ENCODE peak calls at places on chromosomes 5 and 9, in nine cellular contexts. M is fibroblast of lung, Z is psoas muscle, S is tibial artery, I is neural progenitor cell, K is SK-N-SH, X is mesenchymal stem cell, D is astrocyte of the spinal cord, J is fibroblast of mammary gland. W is an unnamed sample.

GRCh38 chr5:72487151-72487550 is 20.1 kb downstream of the ZNF366 start:
- DNase-seq in M (no peak), X (no peak), I (no peak), D (no peak), K (no peak), J (no peak), Z (no peak), S (no peak), W (no peak)

GRCh38 chr9:33227741-33228140 is 12.2 kb upstream of the SPINK4 start:
- DNase-seq in K (no peak), J (no peak), X (no peak), M (no peak), Z (no peak), I (no peak), D (no peak), S (no peak), W (no peak)

GRCh38 chr5:58274199-58274598 is 185.7 kb downstream of the PLK2 start:
- DNase-seq in J (no peak), S (no peak), X (no peak), K (no peak), M (no peak), D (no peak), Z (no peak), I (no peak), W (no peak)

GRCh38 chr5:153629027-153629426 is 138.6 kb downstream of the GRIA1 start:
- DNase-seq in D (peak), S (peak), Z (no peak), M (peak), J (peak), K (peak), I (peak), X (peak), W (peak)

GRCh38 chr5:95816803-95817202 is 5.7 kb downstream of the GLRX start:
- DNase-seq in D (no peak), I (no peak), X (no peak), K (no peak), S (no peak), Z (no peak), J (no peak), M (no peak), W (no peak)

GRCh38 chr9:105026451-105026850 is 98.5 kb upstream of the ABCA1 start:
- DNase-seq in M (peak), I (no peak), K (no peak), Z (no peak), X (no peak), D (peak), S (no peak), J (peak), W (no peak)

GRCh38 chr5:92559743-92560142 is 1021.3 kb downstream of the NR2F1-AS1 start:
- DNase-seq in M (peak), S (no peak), Z (no peak), J (peak), X (peak), I (no peak), D (peak), K (no peak), W (no peak)

GRCh38 chr9:84325347-84325982 is 15.1 kb downstream of the SLC28A3 start:
- DNase-seq in X (no peak), D (no peak), Z (no peak), J (peak), M (peak), K (no peak), I (no peak), S (no peak), W (no peak)

GRCh38 chr9:121945849-121946248 is 147.3 kb downstream of the TTLL11 start:
- DNase-seq in S (no peak), X (no peak), Z (no peak), J (peak), K (no peak), M (peak), I (no peak), D (peak), W (no peak)

GRCh38 chr5:72166070-72166979 is 59.0 kb downstream of the MAP1B start:
- DNase-seq in D (peak), Z (peak), K (peak), S (peak), I (peak), J (peak), M (peak), X (no peak), W (peak)

GRCh38 chr5:30325795-30326194 is 867.7 kb upstream of the CDH6 start:
- DNase-seq in M (no peak), X (no peak), J (no peak), Z (no peak), S (no peak), I (no peak), K (no peak), D (no peak), W (no peak)

GRCh38 chr5:132896685-132897084 is 23.2 kb downstream of the LEAP2 start:
- DNase-seq in M (no peak), S (no peak), K (no peak), Z (no peak), J (no peak), I (no peak), X (no peak), D (no peak), W (no peak)

GRCh38 chr5:111415053-111415452 is 97.3 kb downstream of the STARD4 start:
- DNase-seq in X (no peak), S (no peak), Z (no peak), J (no peak), D (no peak), I (no peak), K (no peak), M (no peak), W (no peak)

GRCh38 chr5:61817472-61818326 is 485.6 kb downstream of the ZSWIM6 start:
- DNase-seq in K (peak), Z (no peak), I (peak), M (peak), X (peak), J (peak), D (peak), S (peak), W (peak)

GRCh38 chr5:36576721-36577120 is 29.7 kb upstream of the SLC1A3 start:
- DNase-seq in M (no peak), S (no peak), D (peak), J (no peak), X (no peak), Z (no peak), I (no peak), K (no peak), W (no peak)

GRCh38 chr5:173757817-173758216 is 130.3 kb upstream of the CPEB4 start:
- DNase-seq in K (peak), S (no peak), X (no peak), I (no peak), J (no peak), Z (no peak), M (no peak), D (no peak), W (no peak)

GRCh38 chr9:124212381-124213050 is 45.2 kb upstream of the NEK6 start:
- DNase-seq in K (no peak), D (peak), X (peak), I (no peak), M (peak), S (no peak), J (peak), Z (no peak), W (peak)

GRCh38 chr9:131296452-131296851 is 6.9 kb downstream of the PLPP7 start:
- DNase-seq in S (no peak), I (no peak), M (no peak), X (no peak), J (no peak), Z (no peak), D (no peak), K (no peak), W (no peak)

GRCh38 chr9:134375430-134376385 is 49.5 kb downstream of the RXRA start:
- DNase-seq in Z (peak), S (peak), J (peak), I (peak), M (peak), D (peak), K (peak), X (peak), W (peak)

GRCh38 chr5:31232273-31232888 is 38.9 kb downstream of the CDH6 start:
- DNase-seq in J (peak), K (peak), I (peak), M (peak), Z (no peak), X (peak), S (peak), D (peak), W (peak)

GRCh38 chr5:62263401-62263800 is 42.6 kb upstream of the KIF2A start:
- DNase-seq in D (no peak), I (no peak), Z (no peak), S (no peak), K (no peak), X (no peak), J (no peak), M (no peak), W (no peak)

GRCh38 chr9:72577212-72577753 is 55.9 kb downstream of the TMC1 start:
- DNase-seq in J (peak), S (peak), Z (no peak), M (peak), I (no peak), K (no peak), D (peak), X (peak), W (no peak)

GRCh38 chr5:9268226-9268625 is 277.6 kb downstream of the SEMA5A start:
- DNase-seq in S (no peak), X (no peak), M (no peak), D (no peak), I (no peak), Z (no peak), J (no peak), K (no peak), W (no peak)

GRCh38 chr5:151155149-151155776 is 2.3 kb downstream of the ANXA6 start:
- DNase-seq in Z (no peak), J (peak), X (no peak), M (peak), S (no peak), K (no peak), D (no peak), I (no peak), W (no peak)

GRCh38 chr9:3768698-3769458 is 243.1 kb upstream of the RFX3 start:
- DNase-seq in D (peak), Z (no peak), I (no peak), S (peak), X (peak), J (peak), M (no peak), K (no peak), W (no peak)

GRCh38 chr9:80707120-80707519 is 982.2 kb downstream of the TLE1 start:
- DNase-seq in D (peak), J (peak), M (peak), Z (no peak), X (no peak), I (no peak), S (no peak), K (no peak), W (no peak)

GRCh38 chr5:6730407-6730806 is 17.2 kb downstream of the TENT4A start:
- DNase-seq in X (no peak), M (no peak), K (no peak), I (no peak), D (no peak), Z (no peak), S (no peak), J (no peak), W (peak)

GRCh38 chr5:176540476-176540899 is 3.3 kb upstream of the RNF44 start:
- DNase-seq in S (no peak), I (no peak), J (no peak), D (no peak), M (no peak), K (no peak), Z (no peak), X (no peak), W (no peak)

GRCh38 chr9:119369670-119370366 is 583 bp upstream of the BRINP1 start:
- DNase-seq in Z (no peak), S (no peak), M (no peak), X (no peak), D (no peak), I (no peak), K (peak), J (peak), W (no peak)
- H3K4me3 ChIP-seq in Z (peak), S (peak), M (no peak), X (peak), D (peak), I (peak), K (peak), J (no peak), W (peak)

GRCh38 chr5:159773062-159773924 is 143.0 kb upstream of the ADRA1B start:
- DNase-seq in K (peak), I (peak), S (peak), X (peak), M (peak), D (peak), J (peak), Z (peak), W (peak)

GRCh38 chr5:159775890-159776289 is 140.4 kb upstream of the ADRA1B start:
- DNase-seq in S (no peak), D (peak), I (no peak), K (no peak), Z (no peak), J (no peak), M (peak), X (no peak), W (no peak)

GRCh38 chr5:159777049-159777448 is 139.2 kb upstream of the ADRA1B start:
- DNase-seq in K (no peak), S (no peak), I (no peak), J (no peak), Z (no peak), X (no peak), M (no peak), D (no peak), W (no peak)

GRCh38 chr5:159774476-159775031 is 141.7 kb upstream of the ADRA1B start:
- DNase-seq in D (no peak), K (no peak), J (no peak), S (no peak), M (no peak), X (no peak), I (peak), Z (no peak), W (peak)

GRCh38 chr5:159772698-159773061 is 143.6 kb upstream of the ADRA1B start:
- DNase-seq in Z (no peak), M (no peak), J (no peak), D (no peak), S (no peak), I (no peak), K (no peak), X (no peak), W (no peak)
- H3K4me3 ChIP-seq in Z (peak), M (no peak), J (peak), D (no peak), S (peak), I (no peak), K (no peak), X (peak), W (no peak)

GRCh38 chr9:112786834-112787520 is 36.4 kb downstream of the SNX30 start:
- DNase-seq in I (no peak), M (no peak), Z (no peak), J (no peak), S (no peak), X (no peak), K (no peak), D (no peak), W (no peak)

GRCh38 chr9:112785981-112786380 is 35.4 kb downstream of the SNX30 start:
- DNase-seq in M (no peak), K (no peak), D (no peak), S (no peak), X (no peak), J (no peak), I (no peak), Z (no peak), W (no peak)

GRCh38 chr9:112783551-112783954 is 33.0 kb downstream of the SNX30 start:
- DNase-seq in J (no peak), D (no peak), Z (no peak), I (no peak), S (no peak), X (no peak), M (no peak), K (no peak), W (no peak)

GRCh38 chr9:112782218-112782617 is 31.7 kb downstream of the SNX30 start:
- DNase-seq in J (no peak), Z (no peak), K (no peak), D (no peak), I (no peak), S (no peak), M (no peak), X (no peak), W (no peak)

GRCh38 chr9:112784020-112784788 is 33.6 kb downstream of the SNX30 start:
- DNase-seq in D (peak), Z (no peak), J (peak), M (peak), S (no peak), K (peak), I (peak), X (peak), W (peak)
- H3K4me3 ChIP-seq in D (no peak), Z (no peak), J (no peak), M (no peak), S (no peak), K (no peak), I (peak), X (no peak), W (peak)

GRCh38 chr5:178356459-178356872 is 123.9 kb upstream of the PHYKPL start:
- DNase-seq in M (no peak), J (no peak), X (peak), Z (no peak), K (peak), I (peak), D (no peak), S (no peak), W (peak)
- H3K4me3 ChIP-seq in M (no peak), J (no peak), X (no peak), Z (no peak), K (no peak), I (peak), D (no peak), S (no peak), W (no peak)

DNA sequence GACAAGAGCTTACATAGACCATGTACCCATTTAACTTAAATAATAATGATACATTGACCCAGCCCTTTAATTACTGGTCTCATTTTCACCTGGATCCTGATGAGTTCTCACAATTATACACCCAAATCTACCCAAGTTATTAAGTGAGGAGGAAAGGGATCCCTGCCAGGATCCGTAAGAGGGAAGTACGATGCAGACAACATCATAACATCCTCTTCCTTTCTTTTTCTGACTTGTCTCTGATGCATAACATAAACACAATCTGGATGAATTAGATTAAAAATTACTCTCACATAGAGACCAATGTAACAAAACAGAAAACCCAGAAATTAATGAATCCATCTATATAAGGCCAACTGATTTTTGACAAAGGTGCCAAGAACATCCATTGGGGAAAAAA is 17.0 kb downstream of the MARCHF3 start:
- DNase-seq in S (no peak), M (no peak), K (no peak), Z (no peak), J (peak), X (no peak), D (no peak), I (no peak), W (no peak)
- H3K4me3 ChIP-seq in S (no peak), M (peak), K (no peak), Z (no peak), J (peak), X (no peak), D (no peak), I (no peak), W (no peak)

GRCh38 chr5:40754381-40755092 is 1.2 kb downstream of the TTC33 start:
- DNase-seq in X (peak), I (peak), M (peak), J (peak), D (no peak), Z (no peak), K (no peak), S (no peak), W (peak)
- H3K4me3 ChIP-seq in X (peak), I (peak), M (peak), J (peak), D (peak), Z (peak), K (peak), S (peak), W (peak)

GRCh38 chr5:78905084-78905938 is 79.8 kb downstream of the ARSB start:
- DNase-seq in K (no peak), I (no peak), D (peak), J (peak), Z (no peak), S (no peak), X (peak), M (no peak), W (no peak)

GRCh38 chr5:78903936-78904335 is 81.2 kb downstream of the ARSB start:
- DNase-seq in I (no peak), Z (no peak), K (no peak), J (peak), X (peak), D (peak), S (no peak), M (peak), W (no peak)

GRCh38 chr5:78912085-78912771 is 72.9 kb downstream of the ARSB start:
- DNase-seq in X (peak), Z (no peak), S (no peak), I (no peak), M (peak), D (peak), J (peak), K (peak), W (no peak)

GRCh38 chr5:78907255-78907886 is 77.7 kb downstream of the ARSB start:
- DNase-seq in K (no peak), D (peak), I (no peak), J (peak), Z (peak), M (peak), X (peak), S (peak), W (no peak)

DNA sequence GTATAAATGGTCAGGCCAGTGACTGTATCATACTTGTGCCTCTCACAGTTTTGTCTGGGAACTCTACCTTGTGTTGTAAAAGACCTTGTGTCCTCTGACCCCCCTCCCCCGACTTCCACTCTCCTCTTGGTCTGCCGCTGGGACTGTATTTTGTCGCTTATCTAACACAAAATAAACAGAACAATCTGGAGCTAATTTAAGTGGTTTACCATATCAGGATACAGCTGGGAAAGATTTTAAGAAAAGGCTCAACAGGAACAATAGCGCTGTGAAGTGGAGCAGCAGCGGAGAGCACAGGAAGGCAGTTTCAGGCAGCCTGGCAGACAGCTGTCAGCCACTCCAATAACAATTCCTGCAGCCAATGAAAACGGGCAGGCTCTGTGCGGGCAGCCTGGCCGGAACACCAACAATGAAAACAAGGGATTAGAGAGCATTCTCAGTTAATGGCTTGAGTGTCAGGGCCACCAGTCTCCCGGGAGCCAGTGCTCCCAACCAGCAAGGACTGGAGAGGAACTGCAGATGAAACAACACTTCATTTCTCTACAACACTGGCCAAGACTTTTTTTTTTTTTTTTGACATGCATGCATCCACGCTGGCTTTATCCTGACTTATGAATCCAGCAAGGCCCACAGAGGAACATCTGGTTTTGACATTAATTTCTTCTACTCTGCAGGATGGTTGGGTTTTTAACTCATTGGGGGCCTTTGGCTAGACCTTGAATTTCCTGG is 76.8 kb downstream of the ARSB start:
- DNase-seq in I (peak), M (peak), K (peak), J (peak), X (peak), D (peak), S (peak), Z (peak), W (peak)
- H3K4me3 ChIP-seq in I (peak), M (no peak), K (peak), J (peak), X (peak), D (peak), S (peak), Z (peak), W (no peak)

GRCh38 chr9:112248722-112249121 is 73.6 kb upstream of the SUSD1 start:
- DNase-seq in J (peak), M (peak), D (peak), I (no peak), Z (no peak), S (no peak), K (no peak), X (peak), W (no peak)
- H3K4me3 ChIP-seq in J (no peak), M (no peak), D (no peak), I (no peak), Z (no peak), S (no peak), K (no peak), X (no peak), W (no peak)